ENCODE peak calls at places on chromosomes 1 and 21, in nine cellular contexts. E, U, M, N, H, Y, G, W and X are unnamed samples.

GRCh38 chr1:29889776-29890175 is 653.5 kb downstream of the PTPRU start:
- DNase-seq in Y (no peak), N (no peak), H (no peak), E (no peak), G (no peak), M (no peak), W (no peak), U (peak), X (no peak)

GRCh38 chr1:22143065-22143514 is at the start of gene WNT4:
- DNase-seq in W (no peak), Y (peak), U (peak), N (peak), E (peak), G (no peak), M (no peak), H (peak), X (no peak)

GRCh38 chr1:219323426-219323825 is 149.7 kb downstream of the LYPLAL1 start:
- DNase-seq in G (no peak), U (no peak), H (no peak), N (no peak), E (no peak), W (no peak), Y (no peak), M (peak), X (no peak)

GRCh38 chr1:81149649-81150335 is 650.9 kb upstream of the ADGRL2 start:
- DNase-seq in E (peak), N (no peak), Y (no peak), M (no peak), G (no peak), U (no peak), W (no peak), H (no peak), X (no peak)

GRCh38 chr21:35234725-35235124 is 185.6 kb upstream of the RUNX1 start:
- DNase-seq in M (no peak), N (no peak), Y (no peak), G (no peak), E (no peak), U (no peak), W (no peak), H (no peak), X (peak)

GRCh38 chr1:210937846-210938245 is 196.1 kb downstream of the KCNH1 start:
- DNase-seq in U (no peak), W (no peak), E (no peak), H (no peak), N (no peak), G (no peak), M (no peak), Y (no peak), X (no peak)

GRCh38 chr1:43531453-43531905 is 796 bp downstream of the PTPRF start:
- DNase-seq in Y (peak), E (no peak), W (no peak), M (no peak), G (no peak), U (peak), N (peak), H (no peak), X (no peak)

GRCh38 chr1:114037952-114038867 is 58.9 kb downstream of the OLFML3 start:
- DNase-seq in U (no peak), G (no peak), M (no peak), N (no peak), H (no peak), Y (no peak), E (no peak), W (no peak), X (no peak)

GRCh38 chr1:23563003-23563402 is 3.7 kb upstream of the ID3 start:
- DNase-seq in H (no peak), G (no peak), N (peak), M (no peak), E (no peak), U (no peak), W (no peak), Y (no peak), X (no peak)

GRCh38 chr21:43332872-43333300 is 94.0 kb downstream of the SIK1 start:
- DNase-seq in E (peak), H (no peak), G (no peak), U (peak), W (no peak), M (no peak), Y (no peak), N (no peak), X (no peak)

GRCh38 chr1:146007048-146007784 is 10.8 kb upstream of the TXNIP start:
- DNase-seq in W (no peak), E (peak), U (no peak), H (peak), N (peak), Y (no peak), G (peak), M (peak), X (peak)

GRCh38 chr1:183922197-183922596 is 115.3 kb downstream of the COLGALT2 start:
- DNase-seq in M (no peak), N (no peak), G (no peak), E (no peak), W (no peak), Y (no peak), U (no peak), H (no peak), X (no peak)

GRCh38 chr1:61851849-61852692 is 109.8 kb downstream of the PATJ start:
- DNase-seq in E (peak), G (no peak), H (no peak), U (no peak), M (peak), W (no peak), Y (no peak), N (peak), X (peak)

GRCh38 chr1:50681931-50682330 is 258.7 kb upstream of the DMRTA2 start:
- DNase-seq in W (no peak), G (no peak), H (no peak), E (no peak), M (peak), Y (no peak), N (no peak), U (no peak), X (no peak)

GRCh38 chr1:184215274-184215925 is 163.9 kb downstream of the TSEN15 start:
- DNase-seq in G (no peak), M (no peak), H (no peak), N (peak), W (no peak), Y (no peak), E (no peak), U (no peak), X (no peak)

GRCh38 chr1:9375912-9376311 is 83.2 kb downstream of the SPSB1 start:
- DNase-seq in H (no peak), E (no peak), M (no peak), G (no peak), U (no peak), N (no peak), Y (peak), W (no peak), X (no peak)